ENCODE peak calls at places on chromosomes 6 and 20, in four cellular contexts. R is GM12891, J is GM12878, U is K562. Z is an unnamed sample.

GRCh38 chr6:151139524-151139923 is 100.2 kb upstream of the AKAP12 start:
- DNase-seq in R (no peak), J (no peak), U (no peak), Z (no peak)

GRCh38 chr6:109002100-109002697 is 92.4 kb downstream of the SESN1 start:
- DNase-seq in R (no peak), J (no peak), U (no peak), Z (no peak)

GRCh38 chr6:122063090-122063489 is 336.4 kb upstream of the HSF2 start:
- DNase-seq in R (no peak), J (no peak), U (no peak), Z (no peak)

GRCh38 chr6:158768396-158768795 is 50.8 kb downstream of the EZR start:
- DNase-seq in R (no peak), J (no peak), U (no peak), Z (no peak)

GRCh38 chr6:26025894-26026832 is 61.1 kb upstream of the HFE start:
- DNase-seq in R (no peak), J (peak), U (peak), Z (peak)

GRCh38 chr6:119347466-119348307 is 1.9 kb downstream of the MAN1A1 start:
- DNase-seq in R (no peak), J (no peak), U (peak), Z (peak)

GRCh38 chr6:28258877-28259777 is at the start of gene NKAPL:
- DNase-seq in R (no peak), J (no peak), U (no peak), Z (no peak)

GRCh38 chr6:165768961-165769360 is 105.9 kb upstream of the PDE10A start:
- DNase-seq in R (no peak), J (no peak), U (no peak), Z (no peak)

GRCh38 chr20:60470366-60470765 is 512.1 kb downstream of the CDH26 start:
- DNase-seq in R (no peak), J (no peak), U (no peak), Z (no peak)

GRCh38 chr6:22826961-22827360 is 257.6 kb downstream of the HDGFL1 start:
- DNase-seq in R (no peak), J (no peak), U (no peak), Z (no peak)

GRCh38 chr6:165183071-165183470 is 126.3 kb downstream of the C6orf118 start:
- DNase-seq in R (no peak), J (no peak), U (no peak), Z (no peak)

GRCh38 chr6:4377635-4378034 is 242.3 kb upstream of the ECI2 start:
- DNase-seq in R (no peak), J (no peak), U (no peak), Z (no peak)

GRCh38 chr20:62481441-62482135 is 5.8 kb upstream of the GATA5 start:
- DNase-seq in R (no peak), J (no peak), U (no peak), Z (no peak)

GRCh38 chr6:108921547-108922331 is 73.5 kb downstream of the ARMC2 start:
- DNase-seq in R (no peak), J (no peak), U (no peak), Z (no peak)

GRCh38 chr20:43953919-43954617 is 39.4 kb downstream of the TOX2 start:
- DNase-seq in R (no peak), J (no peak), U (no peak), Z (no peak)

GRCh38 chr6:160379464-160379863 is 31.3 kb downstream of the SLC22A3 start:
- DNase-seq in R (no peak), J (no peak), U (no peak), Z (no peak)

GRCh38 chr6:62516287-62517152 is 230.5 kb upstream of the KHDRBS2 start:
- DNase-seq in R (no peak), J (no peak), U (no peak), Z (no peak)

GRCh38 chr6:34237316-34237721 is 646 bp downstream of the HMGA1 start:
- DNase-seq in R (no peak), J (no peak), U (peak), Z (no peak)
- TF ChIP-seq SPI1 in R (no peak), J (no peak), U (no peak), Z (no peak)

GRCh38 chr20:23782366-23782983 is 31.7 kb upstream of the CST1 start:
- DNase-seq in R (no peak), J (no peak), U (peak), Z (peak)
- TF ChIP-seq SPI1 in R (no peak), J (no peak), U (no peak), Z (no peak)

DNA sequence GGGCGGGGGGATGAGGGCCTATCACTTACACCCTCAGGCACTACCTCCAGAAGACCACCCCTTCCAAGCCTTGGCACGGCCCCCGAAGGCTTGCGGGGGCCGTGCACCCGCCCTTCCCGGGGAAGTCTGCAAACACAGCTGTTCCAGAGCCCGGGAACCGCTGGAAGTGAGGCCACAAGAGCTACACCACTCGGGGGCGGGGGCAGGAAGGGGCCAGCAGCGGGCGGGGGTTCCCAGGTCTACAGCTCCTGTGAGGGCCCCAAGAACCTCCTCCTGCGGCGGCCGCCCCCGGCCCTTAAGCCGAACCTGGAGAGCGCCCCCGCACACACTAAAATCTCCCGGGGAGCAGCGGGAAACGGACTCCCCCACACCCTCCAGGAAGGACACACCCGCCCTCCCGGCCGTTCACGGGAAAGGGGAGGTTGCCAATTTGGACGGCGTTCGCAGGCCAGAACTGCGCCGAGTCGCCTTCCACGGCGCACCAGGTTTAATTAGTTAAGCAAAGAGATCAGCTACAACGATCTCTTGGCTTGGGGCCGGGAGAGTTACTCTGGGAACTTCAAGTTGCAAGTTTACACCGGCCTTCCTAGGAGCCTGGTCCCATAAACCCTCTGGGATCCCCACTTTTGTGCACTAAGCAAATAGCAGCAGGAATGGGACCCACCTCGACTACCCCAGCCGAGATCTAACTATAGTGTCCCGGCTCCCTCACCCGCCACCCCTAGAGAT is 1.8 kb downstream of the JAG1 start:
- DNase-seq in R (no peak), J (no peak), U (peak), Z (peak)
- TF ChIP-seq SPI1 in R (no peak), J (no peak), U (no peak), Z (no peak)

GRCh38 chr6:85691478-85691877 is 48.8 kb upstream of the SYNCRIP start:
- DNase-seq in R (no peak), J (no peak), U (no peak), Z (no peak)
- TF ChIP-seq SPI1 in R (no peak), J (no peak), U (no peak), Z (no peak)

GRCh38 chr20:10306440-10307358 is 88.1 kb downstream of the SNAP25 start:
- DNase-seq in R (no peak), J (no peak), U (no peak), Z (no peak)
- TF ChIP-seq SPI1 in R (no peak), J (no peak), U (no peak), Z (no peak)

DNA sequence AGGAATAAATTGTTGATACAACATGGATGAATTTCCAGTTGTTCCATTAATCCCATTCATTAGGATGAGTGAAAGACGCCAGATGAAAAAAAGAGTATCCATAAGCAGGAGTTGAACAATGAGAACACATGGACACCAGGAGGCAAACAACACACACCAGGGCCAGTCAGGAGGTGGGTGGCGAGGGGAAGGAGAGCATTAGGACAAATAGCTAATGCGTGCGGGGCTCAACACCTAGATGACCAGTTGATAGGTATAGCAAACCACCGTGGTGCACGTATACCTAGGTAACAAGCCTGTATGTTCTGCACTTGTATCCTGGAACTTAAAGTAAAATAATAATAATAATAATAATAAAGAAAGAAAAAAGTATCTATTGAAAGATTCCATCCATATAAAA is 11.1 kb downstream of the PCED1A start:
- DNase-seq in R (no peak), J (no peak), U (no peak), Z (no peak)
- TF ChIP-seq SPI1 in R (no peak), J (no peak), U (no peak), Z (no peak)

GRCh38 chr6:81608776-81609175 is 143.7 kb downstream of the TENT5A start:
- DNase-seq in R (no peak), J (no peak), U (no peak), Z (no peak)
- TF ChIP-seq SPI1 in R (no peak), J (no peak), U (no peak), Z (no peak)

GRCh38 chr6:81727876-81728517 is 24.5 kb downstream of the TENT5A start:
- DNase-seq in R (no peak), J (peak), U (no peak), Z (no peak)
- TF ChIP-seq SPI1 in R (no peak), J (no peak), U (no peak), Z (no peak)

Z was measured in HL-60.